ENCODE peak calls at places on chromosome 15, in eight cellular contexts. Y is sciatic nerve; N is NB4; V is C1 segment of cervical spinal cord; J is stimulated activated CD8-positive, alpha-beta memory T cell treated with anti-CD3 and anti-CD28 coated beads, Interleukin-4, amount 100 ng/mL, for 4 hours; F is GM23248; O is brain microvascular endothelial cell; L is posterior cingulate gyrus. P is an unnamed sample.

GRCh38 chr15:78752492-78753358 is 58.5 kb downstream of the ADAMTS7 start:
- DNase-seq in V (no peak), O (no peak), J (no peak), F (no peak), Y (peak; percentile 43), L (peak; percentile 63), N (no peak), P (no peak)

GRCh38 chr15:89802231-89802928 is 12.3 kb downstream of the ANPEP start:
- DNase-seq in L (peak; percentile 72), V (no peak), N (no peak), O (no peak), Y (no peak), F (no peak), J (no peak), P (no peak)

GRCh38 chr15:56869573-56869972 is 48.9 kb upstream of the TCF12 start:
- DNase-seq in Y (peak; percentile 65), L (peak; percentile 89), J (no peak), N (peak; percentile 53), V (no peak), O (peak; percentile 27), F (peak; percentile 51), P (no peak)

GRCh38 chr15:81939604-81940440 is 106.0 kb downstream of the MEX3B start:
- DNase-seq in F (peak; percentile 20), N (peak; percentile 74), O (peak; percentile 84), L (no peak), Y (no peak), V (no peak), J (no peak), P (no peak)

GRCh38 chr15:80743189-80743833 is 35.9 kb upstream of the CEMIP start:
- DNase-seq in Y (no peak), V (no peak), F (no peak), O (peak; percentile 24), N (no peak), J (no peak), L (no peak), P (no peak)

GRCh38 chr15:59380902-59381610 is 8.4 kb upstream of the MYO1E start:
- DNase-seq in J (no peak), O (no peak), F (no peak), Y (no peak), N (no peak), V (no peak), L (no peak), P (no peak)

GRCh38 chr15:40549894-40550293 is 14.9 kb downstream of the CCDC32 start:
- DNase-seq in L (peak; percentile 52), V (no peak), Y (no peak), O (no peak), J (no peak), F (no peak), N (no peak), P (no peak)

GRCh38 chr15:99555089-99555488 is 10.7 kb upstream of the MEF2A start:
- DNase-seq in V (no peak), J (no peak), F (peak; percentile 46), N (no peak), Y (no peak), O (no peak), L (no peak), P (no peak)

GRCh38 chr15:29266052-29266572 is 3.5 kb downstream of the NSMCE3 start:
- DNase-seq in J (no peak), O (no peak), Y (no peak), L (no peak), V (no peak), F (no peak), N (no peak), P (no peak)

GRCh38 chr15:33851079-33851478 is 117.2 kb upstream of the CHRM5 start:
- DNase-seq in Y (no peak), N (no peak), J (no peak), F (no peak), L (no peak), O (no peak), V (no peak), P (no peak)

GRCh38 chr15:90557651-90558084 is 27.9 kb downstream of the CRTC3 start:
- DNase-seq in O (peak; percentile 74), Y (peak; percentile 84), N (no peak), J (no peak), L (peak; percentile 89), V (no peak), F (peak; percentile 76), P (no peak)

GRCh38 chr15:38991126-38991525 is 426.5 kb upstream of the RASGRP1 start:
- DNase-seq in J (no peak), N (peak; percentile 11), O (peak; percentile 40), L (no peak), F (peak; percentile 64), V (no peak), Y (no peak), P (no peak)

GRCh38 chr15:78620021-78620838 is 566 bp downstream of the CHRNA3 start:
- DNase-seq in Y (peak; percentile 52), V (no peak), F (peak; percentile 13), O (no peak), J (no peak), L (peak; percentile 81), N (no peak), P (peak; percentile 58)

GRCh38 chr15:44427756-44428724 is 611 bp downstream of the CTDSPL2 start:
- DNase-seq in Y (no peak), F (peak; percentile 82), O (no peak), L (no peak), N (peak; percentile 18), J (no peak), V (no peak), P (no peak)

GRCh38 chr15:33234019-33234418 is 39.5 kb upstream of the FMN1 start:
- DNase-seq in O (peak; percentile 72), L (no peak), F (peak; percentile 69), N (peak; percentile 23), V (no peak), Y (no peak), J (no peak), P (no peak)

GRCh38 chr15:75732809-75733451 is 20.3 kb upstream of the CSPG4 start:
- DNase-seq in J (no peak), L (peak; percentile 96), F (peak; percentile 73), V (no peak), Y (peak; percentile 88), O (peak; percentile 66), N (peak; percentile 79), P (peak; percentile 78)

GRCh38 chr15:39918688-39919385 is 1.2 kb downstream of the GPR176 start:
- DNase-seq in V (no peak), L (no peak), J (no peak), O (peak; percentile 81), F (peak; percentile 85), Y (no peak), N (no peak), P (no peak)

GRCh38 chr15:49471733-49472132 is 48.7 kb downstream of the FGF7 start:
- DNase-seq in F (no peak), V (no peak), N (no peak), L (no peak), Y (no peak), O (no peak), J (no peak), P (no peak)

GRCh38 chr15:101498731-101499480 is 9.4 kb upstream of the PCSK6 start:
- DNase-seq in F (no peak), Y (no peak), V (no peak), L (no peak), N (no peak), O (no peak), J (no peak), P (no peak)

GRCh38 chr15:65383456-65383855 is 5.7 kb upstream of the IGDCC3 start:
- DNase-seq in J (no peak), V (no peak), F (no peak), O (no peak), Y (no peak), L (peak; percentile 43), N (no peak), P (no peak)

GRCh38 chr15:31158858-31159569 is 57.5 kb upstream of the TRPM1 start:
- DNase-seq in O (no peak), N (no peak), V (no peak), Y (no peak), J (no peak), F (no peak), L (no peak), P (no peak)

GRCh38 chr15:73021139-73021621 is 31.1 kb upstream of the NEO1 start:
- DNase-seq in V (no peak), L (peak; percentile 71), F (no peak), O (no peak), N (no peak), Y (no peak), J (no peak), P (no peak)

P was measured in upper lobe of right lung.